ENCODE peak calls at places on chromosomes 4 and X, in seven cellular contexts. Y is nephron progenitor cell; D is HS-5; C is naive thymus-derived CD4-positive, alpha-beta T cell; T is stimulated activated CD8-positive, alpha-beta memory T cell treated with anti-CD3 and anti-CD28 coated beads, Interleukin-15, amount 100 ng/mL, for 1 hour; M is GM12891; K is MG63. R is an unnamed sample.
A peak's percentile ranks its signal among the peaks of the same experiment; 100 is the strongest.

GRCh38 chr4:153448003-153448731 is 18.0 kb upstream of the TMEM131L start:
- DNase-seq in Y (peak; percentile 9), D (no peak), C (no peak), T (no peak), M (no peak), K (no peak), R (no peak)

GRCh38 chrX:139933904-139934303 is 1.1 kb upstream of the ATP11C start:
- DNase-seq in Y (no peak), D (no peak), C (no peak), T (no peak), M (no peak), K (no peak), R (no peak)

GRCh38 chr4:132108784-132109183 is 1040.3 kb upstream of the PCDH10 start:
- DNase-seq in Y (no peak), D (peak; percentile 53), C (no peak), T (no peak), M (no peak), K (peak; percentile 3), R (no peak)

GRCh38 chr4:26235500-26235899 is 85.3 kb upstream of the RBPJ start:
- DNase-seq in Y (no peak), D (no peak), C (no peak), T (no peak), M (no peak), K (peak; percentile 96), R (no peak)

GRCh38 chrX:8657883-8658282 is 74.1 kb downstream of the ANOS1 start:
- DNase-seq in Y (no peak), D (no peak), C (no peak), T (no peak), M (no peak), K (no peak), R (no peak)

GRCh38 chrX:16771483-16772398 is 14.5 kb upstream of the TXLNG start:
- DNase-seq in Y (peak; percentile 12), D (peak; percentile 39), C (no peak), T (no peak), M (no peak), K (no peak), R (peak; percentile 38)

GRCh38 chr4:183657564-183657963 is 1.4 kb downstream of the RWDD4 start:
- DNase-seq in Y (no peak), D (no peak), C (no peak), T (no peak), M (no peak), K (no peak), R (no peak)

GRCh38 chrX:149504226-149504914 is 736 bp downstream of the IDS start:
- DNase-seq in Y (peak; percentile 23), D (no peak), C (peak; percentile 59), T (peak; percentile 31), M (peak; percentile 28), K (peak; percentile 9), R (no peak)

GRCh38 chrX:45172890-45173289 is 27.8 kb downstream of the DIPK2B start:
- DNase-seq in Y (no peak), D (no peak), C (no peak), T (no peak), M (no peak), K (peak; percentile 27), R (no peak)

GRCh38 chr4:3820806-3821579 is 54.8 kb downstream of the ADRA2C start:
- DNase-seq in Y (no peak), D (no peak), C (no peak), T (no peak), M (no peak), K (no peak), R (no peak)

GRCh38 chr4:19700951-19701350 is 550.8 kb upstream of the SLIT2 start:
- DNase-seq in Y (no peak), D (no peak), C (no peak), T (no peak), M (no peak), K (no peak), R (no peak)

GRCh38 chr4:164725066-164725465 is 28.9 kb upstream of the SMIM31 start:
- DNase-seq in Y (no peak), D (no peak), C (no peak), T (no peak), M (no peak), K (no peak), R (no peak)

GRCh38 chr4:36351082-36351666 is 69.8 kb downstream of the DTHD1 start:
- DNase-seq in Y (peak; percentile 66), D (peak; percentile 15), C (peak; percentile 68), T (peak; percentile 64), M (no peak), K (peak; percentile 7), R (no peak)

GRCh38 chr4:15327311-15328298 is 100.2 kb upstream of the C1QTNF7 start:
- DNase-seq in Y (no peak), D (peak; percentile 79), C (no peak), T (no peak), M (no peak), K (no peak), R (peak; percentile 99)

GRCh38 chr4:104491396-104491821 is 3.3 kb downstream of the CXXC4 start:
- DNase-seq in Y (peak; percentile 81), D (no peak), C (peak; percentile 3), T (no peak), M (no peak), K (peak; percentile 4), R (no peak)

GRCh38 chr4:173257732-173258717 is 76.1 kb downstream of the HMGB2 start:
- DNase-seq in Y (peak; percentile 61), D (no peak), C (peak; percentile 52), T (no peak), M (no peak), K (peak; percentile 35), R (peak; percentile 46)

GRCh38 chr4:3712936-3713335 is 53.2 kb upstream of the ADRA2C start:
- DNase-seq in Y (no peak), D (no peak), C (no peak), T (no peak), M (no peak), K (no peak), R (no peak)

GRCh38 chrX:137479394-137479793 is 86.5 kb upstream of the ZIC3 start:
- DNase-seq in Y (no peak), D (no peak), C (no peak), T (no peak), M (no peak), K (no peak), R (no peak)

GRCh38 chr4:181897935-181898334 is 345.3 kb upstream of the TENM3 start:
- DNase-seq in Y (no peak), D (no peak), C (no peak), T (no peak), M (no peak), K (no peak), R (no peak)

GRCh38 chr4:41611881-41612871 is 74.2 kb downstream of the LIMCH1 start:
- DNase-seq in Y (peak; percentile 38), D (no peak), C (no peak), T (no peak), M (no peak), K (peak; percentile 14), R (no peak)

GRCh38 chrX:132146456-132146855 is 18.6 kb upstream of the FRMD7 start:
- DNase-seq in Y (no peak), D (no peak), C (no peak), T (no peak), M (no peak), K (no peak), R (no peak)

GRCh38 chr4:3765271-3766206 is 646 bp upstream of the ADRA2C start:
- DNase-seq in Y (peak; percentile 80), D (no peak), C (no peak), T (no peak), M (peak; percentile 51), K (peak; percentile 66), R (no peak)